ENCODE peak calls at places on chromosome 7, in four cellular contexts. L is K562, W is HepG2, U is WTC11. S is an unnamed sample.

GRCh38 chr7:17523813-17524741 is 225.6 kb downstream of the AHR start:
- DNase-seq in L (no peak), W (peak; percentile 44), U (no peak), S (peak; percentile 76)

GRCh38 chr7:28904539-28905143 is 53.5 kb downstream of the TRIL start:
- DNase-seq in L (no peak), W (no peak), U (no peak), S (no peak)

GRCh38 chr7:129865093-129865931 is 87.4 kb downstream of the UBE2H start:
- DNase-seq in L (no peak), W (no peak), U (no peak), S (no peak)

GRCh38 chr7:129376076-129376777 is 58.0 kb upstream of the STRIP2 start:
- DNase-seq in L (peak; percentile 74), W (peak; percentile 30), U (peak; percentile 29), S (peak; percentile 65)

GRCh38 chr7:127629268-127629854 is 11.4 kb upstream of the PAX4 start:
- DNase-seq in L (peak; percentile 71), W (peak; percentile 33), U (peak; percentile 91), S (peak; percentile 32)

GRCh38 chr7:39595102-39595620 is 28.2 kb upstream of the RALA start:
- DNase-seq in L (no peak), W (peak; percentile 16), U (no peak), S (no peak)

GRCh38 chr7:55887786-55888185 is 530 bp downstream of the ZNF713 start:
- DNase-seq in L (peak; percentile 30), W (no peak), U (no peak), S (no peak)

GRCh38 chr7:121960678-121961461 is 87.9 kb downstream of the PTPRZ1 start:
- DNase-seq in L (no peak), W (no peak), U (no peak), S (peak; percentile 4)

GRCh38 chr7:6306471-6306870 is 34.0 kb upstream of the CYTH3 start:
- DNase-seq in L (no peak), W (peak; percentile 72), U (no peak), S (peak; percentile 86)

GRCh38 chr7:13181221-13181620 is 493.8 kb downstream of the ARL4A start:
- DNase-seq in L (no peak), W (no peak), U (no peak), S (peak; percentile 2)

GRCh38 chr7:33186187-33186586 is 56.8 kb downstream of the BBS9 start:
- DNase-seq in L (no peak), W (no peak), U (no peak), S (no peak)

GRCh38 chr7:69147631-69148030 is 450.6 kb upstream of the AUTS2 start:
- DNase-seq in L (no peak), W (no peak), U (no peak), S (no peak)

GRCh38 chr7:54546081-54546985 is 4.2 kb downstream of the VSTM2A start:
- DNase-seq in L (peak; percentile 38), W (peak; percentile 20), U (peak; percentile 83), S (peak; percentile 35)

GRCh38 chr7:374706-375490 is 84.9 kb downstream of the FOXL3 start:
- DNase-seq in L (no peak), W (no peak), U (peak; percentile 8), S (no peak)

GRCh38 chr7:128919241-128919640 is 8.7 kb upstream of the KCP start:
- DNase-seq in L (no peak), W (no peak), U (no peak), S (no peak)

GRCh38 chr7:157089100-157089510 is 49.6 kb upstream of the UBE3C start:
- DNase-seq in L (peak; percentile 60), W (peak; percentile 66), U (no peak), S (no peak)

GRCh38 chr7:98754041-98754479 is 115.8 kb downstream of the TMEM130 start:
- DNase-seq in L (no peak), W (no peak), U (peak; percentile 36), S (no peak)

GRCh38 chr7:47672267-47672920 is 90.5 kb upstream of the TNS3 start:
- DNase-seq in L (no peak), W (no peak), U (no peak), S (no peak)

GRCh38 chr7:116426428-116427156 is 72.9 kb upstream of the CAV2 start:
- DNase-seq in L (no peak), W (no peak), U (no peak), S (peak; percentile 92)

GRCh38 chr7:13411641-13412040 is 577.8 kb downstream of the ETV1 start:
- DNase-seq in L (no peak), W (no peak), U (no peak), S (no peak)

GRCh38 chr7:77425151-77426051 is 9.3 kb upstream of the GSAP start:
- DNase-seq in L (no peak), W (peak; percentile 68), U (no peak), S (peak; percentile 53)

GRCh38 chr7:43674559-43675436 is 54.5 kb downstream of the COA1 start:
- DNase-seq in L (peak; percentile 47), W (peak; percentile 92), U (no peak), S (peak; percentile 93)

GRCh38 chr7:2638224-2638991 is 6.6 kb downstream of the TTYH3 start:
- DNase-seq in L (no peak), W (peak; percentile 76), U (no peak), S (no peak)
- TF ChIP-seq HMGXB4 in L (no peak), W (peak; percentile 29), U (no peak), S (no peak)

GRCh38 chr7:100567045-100567730 is 6.5 kb downstream of the SAP25 start:
- DNase-seq in L (no peak), W (no peak), U (no peak), S (no peak)
- TF ChIP-seq HMGXB4 in L (no peak), W (no peak), U (no peak), S (no peak)

DNA sequence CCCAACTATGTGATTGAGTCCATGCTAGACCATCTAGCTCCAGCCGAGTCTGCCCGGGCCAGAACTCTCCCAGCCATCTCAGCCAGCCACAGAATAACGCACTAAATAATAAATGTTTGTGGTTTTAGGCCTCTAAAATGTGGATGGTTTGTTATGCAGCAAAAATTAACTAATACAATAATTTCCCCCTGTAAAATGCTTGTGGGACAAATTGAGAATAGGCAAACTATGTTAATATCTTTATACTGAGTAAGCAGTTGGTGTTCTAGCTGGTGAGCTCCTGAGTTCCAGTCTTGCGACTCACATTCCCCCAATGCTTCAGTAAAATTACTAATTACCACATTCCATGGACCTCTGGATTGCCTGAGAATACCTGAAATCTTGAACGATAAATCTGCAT is 316.8 kb upstream of the NFE2L3 start:
- DNase-seq in L (no peak), W (no peak), U (no peak), S (no peak)
- TF ChIP-seq HMGXB4 in L (no peak), W (no peak), U (no peak), S (no peak)

GRCh38 chr7:106216517-106217088 is 68.2 kb downstream of the NAMPT start:
- DNase-seq in L (peak; percentile 90), W (no peak), U (no peak), S (peak; percentile 88)

GRCh38 chr7:106215868-106216516 is 68.8 kb downstream of the NAMPT start:
- DNase-seq in L (no peak), W (no peak), U (no peak), S (no peak)

GRCh38 chr7:106219170-106219569 is 65.6 kb downstream of the NAMPT start:
- DNase-seq in L (no peak), W (no peak), U (no peak), S (no peak)

GRCh38 chr7:106218546-106218945 is 66.2 kb downstream of the NAMPT start:
- DNase-seq in L (no peak), W (no peak), U (no peak), S (no peak)

GRCh38 chr7:106217089-106217542 is 67.7 kb downstream of the NAMPT start:
- DNase-seq in L (peak; percentile 25), W (no peak), U (no peak), S (peak; percentile 64)
- TF ChIP-seq HMGXB4 in L (no peak), W (no peak), U (no peak), S (no peak)

S was measured in A549.